ENCODE peak calls at places on chromosomes 1 and 21, in ten cellular contexts. One of them, this sample, is unnamed.

GRCh38 chr1:201259476-201260235 is 23.6 kb upstream of the PKP1 start:
- DNase-seq in IMR-90: peak; percentile 43
- DNase-seq in A172: no peak
- DNase-seq in neuronal stem cell: no peak
- DNase-seq in T-helper 2 cell: no peak
- DNase-seq in T-helper 17 cell: no peak
- DNase-seq in NCI-H774: peak; percentile 53
- DNase-seq in nephron progenitor cell: no peak
- DNase-seq in Daoy: peak; percentile 83
- DNase-seq in SK-MEL-5: no peak
- DNase-seq in this sample: no peak

GRCh38 chr21:46404306-46404705 is 54.4 kb upstream of the DIP2A start:
- DNase-seq in NCI-H774: no peak
- DNase-seq in nephron progenitor cell: no peak
- DNase-seq in Daoy: no peak
- DNase-seq in SK-MEL-5: no peak
- DNase-seq in T-helper 2 cell: no peak
- DNase-seq in neuronal stem cell: no peak
- DNase-seq in A172: no peak
- DNase-seq in T-helper 17 cell: no peak
- DNase-seq in IMR-90: no peak
- DNase-seq in this sample: no peak

GRCh38 chr1:91020967-91021685 is 709 bp downstream of the ZNF644 start:
- DNase-seq in nephron progenitor cell: peak; percentile 80
- DNase-seq in T-helper 17 cell: peak; percentile 73
- DNase-seq in neuronal stem cell: peak; percentile 81
- DNase-seq in T-helper 2 cell: peak; percentile 70
- DNase-seq in A172: peak; percentile 69
- DNase-seq in SK-MEL-5: peak; percentile 81
- DNase-seq in Daoy: peak; percentile 91
- DNase-seq in IMR-90: peak; percentile 89
- DNase-seq in NCI-H774: peak; percentile 76
- DNase-seq in this sample: peak; percentile 47

GRCh38 chr1:243250102-243250501 is 5.0 kb downstream of the CEP170 start:
- DNase-seq in nephron progenitor cell: no peak
- DNase-seq in NCI-H774: no peak
- DNase-seq in IMR-90: no peak
- DNase-seq in Daoy: no peak
- DNase-seq in SK-MEL-5: no peak
- DNase-seq in neuronal stem cell: no peak
- DNase-seq in T-helper 17 cell: no peak
- DNase-seq in T-helper 2 cell: no peak
- DNase-seq in A172: no peak
- DNase-seq in this sample: no peak

GRCh38 chr1:109631513-109632260 is 12.1 kb downstream of the AMPD2 start:
- DNase-seq in T-helper 17 cell: no peak
- DNase-seq in Daoy: no peak
- DNase-seq in NCI-H774: no peak
- DNase-seq in A172: no peak
- DNase-seq in neuronal stem cell: no peak
- DNase-seq in IMR-90: no peak
- DNase-seq in nephron progenitor cell: no peak
- DNase-seq in T-helper 2 cell: no peak
- DNase-seq in SK-MEL-5: no peak
- DNase-seq in this sample: no peak

GRCh38 chr21:33557447-33557846 is 14.6 kb downstream of the SON start:
- DNase-seq in nephron progenitor cell: no peak
- DNase-seq in neuronal stem cell: no peak
- DNase-seq in T-helper 2 cell: no peak
- DNase-seq in A172: no peak
- DNase-seq in T-helper 17 cell: no peak
- DNase-seq in SK-MEL-5: no peak
- DNase-seq in Daoy: no peak
- DNase-seq in IMR-90: no peak
- DNase-seq in NCI-H774: no peak
- DNase-seq in this sample: no peak

GRCh38 chr21:32966120-32966519 is 59.6 kb upstream of the OLIG2 start:
- DNase-seq in neuronal stem cell: no peak
- DNase-seq in NCI-H774: no peak
- DNase-seq in A172: no peak
- DNase-seq in T-helper 2 cell: no peak
- DNase-seq in Daoy: no peak
- DNase-seq in T-helper 17 cell: no peak
- DNase-seq in nephron progenitor cell: no peak
- DNase-seq in SK-MEL-5: no peak
- DNase-seq in IMR-90: no peak
- DNase-seq in this sample: no peak

GRCh38 chr1:13642306-13643004 is 57.5 kb upstream of the PRDM2 start:
- DNase-seq in A172: no peak
- DNase-seq in T-helper 17 cell: no peak
- DNase-seq in Daoy: no peak
- DNase-seq in T-helper 2 cell: no peak
- DNase-seq in NCI-H774: no peak
- DNase-seq in SK-MEL-5: peak; percentile 50
- DNase-seq in nephron progenitor cell: no peak
- DNase-seq in IMR-90: no peak
- DNase-seq in neuronal stem cell: no peak
- DNase-seq in this sample: peak; percentile 44

GRCh38 chr1:2376261-2376741 is 15.1 kb downstream of the MORN1 start:
- DNase-seq in SK-MEL-5: no peak
- DNase-seq in T-helper 17 cell: no peak
- DNase-seq in nephron progenitor cell: peak; percentile 0
- DNase-seq in IMR-90: no peak
- DNase-seq in Daoy: no peak
- DNase-seq in A172: no peak
- DNase-seq in T-helper 2 cell: no peak
- DNase-seq in NCI-H774: no peak
- DNase-seq in neuronal stem cell: no peak
- DNase-seq in this sample: no peak

GRCh38 chr1:111989531-111990025 is at the start of gene KCND3:
- DNase-seq in SK-MEL-5: no peak
- DNase-seq in nephron progenitor cell: peak; percentile 74
- DNase-seq in T-helper 17 cell: no peak
- DNase-seq in IMR-90: peak; percentile 3
- DNase-seq in neuronal stem cell: peak; percentile 36
- DNase-seq in Daoy: peak; percentile 49
- DNase-seq in NCI-H774: peak; percentile 16
- DNase-seq in A172: no peak
- DNase-seq in T-helper 2 cell: no peak
- DNase-seq in this sample: no peak

GRCh38 chr1:198153103-198153502 is 3.7 kb upstream of the NEK7 start:
- DNase-seq in Daoy: no peak
- DNase-seq in NCI-H774: no peak
- DNase-seq in A172: peak; percentile 52
- DNase-seq in IMR-90: peak; percentile 86
- DNase-seq in SK-MEL-5: no peak
- DNase-seq in T-helper 2 cell: no peak
- DNase-seq in T-helper 17 cell: no peak
- DNase-seq in neuronal stem cell: no peak
- DNase-seq in nephron progenitor cell: no peak
- DNase-seq in this sample: no peak